ENCODE peak calls at places on chromosomes 12 and 14, in nine cellular contexts. V is adrenal gland, W is endothelial cell of umbilical vein, C is transverse colon, P is Peyer's patch, K is body of pancreas, F is IMR-90, X is heart left ventricle, R is ovary. U is an unnamed sample. For H3K4me1 and H3K9me3, the result is how much of the 10 kb centered on the place peaks cover.

GRCh38 chr14:34993444-34993843 is 10.7 kb downstream of the SRP54 start:
- DNase-seq in R (no peak), X (no peak), K (no peak), C (no peak), W (peak), F (no peak), P (no peak), V (no peak), U (no peak)

GRCh38 chr12:108733132-108733531 is 1.8 kb upstream of the CORO1C start:
- DNase-seq in R (no peak), W (no peak), C (no peak), F (no peak), P (no peak), K (no peak), X (no peak), V (no peak), U (no peak)

GRCh38 chr14:96881713-96882112 is 84.5 kb downstream of the VRK1 start:
- DNase-seq in V (no peak), R (no peak), P (no peak), C (no peak), K (no peak), X (no peak), W (no peak), F (no peak), U (no peak)

GRCh38 chr14:85587152-85587697 is 57.3 kb downstream of the FLRT2 start:
- DNase-seq in V (no peak), K (no peak), X (no peak), C (no peak), W (no peak), P (no peak), F (peak), R (no peak), U (no peak)

GRCh38 chr12:52243774-52244614 is 11.0 kb downstream of the KRT7 start:
- DNase-seq in F (peak), R (peak), K (peak), C (peak), W (peak), X (peak), V (peak), P (peak), U (peak)

GRCh38 chr14:83257466-83258439 is 1724.1 kb upstream of the SEL1L start:
- DNase-seq in F (no peak), X (no peak), R (no peak), P (no peak), V (no peak), C (no peak), K (no peak), W (no peak), U (no peak)

GRCh38 chr12:53320352-53321195 is 836 bp downstream of the AAAS start:
- DNase-seq in F (no peak), P (no peak), X (no peak), V (peak), W (no peak), K (no peak), R (no peak), C (no peak), U (no peak)

GRCh38 chr14:19947413-19948090 is 16.8 kb downstream of the OR4K1 start:
- DNase-seq in K (no peak), X (no peak), F (no peak), W (no peak), V (no peak), R (no peak), C (no peak), P (no peak), U (no peak)

GRCh38 chr14:68140111-68140741 is 320.6 kb downstream of the RAD51B start:
- DNase-seq in V (peak), P (no peak), F (peak), C (peak), W (peak), K (peak), X (peak), R (peak), U (no peak)

GRCh38 chr12:49557187-49557916 is 10.6 kb downstream of the MCRS1 start:
- DNase-seq in C (no peak), X (no peak), P (peak), R (no peak), K (no peak), V (no peak), F (no peak), W (no peak), U (no peak)

GRCh38 chr12:128268348-128268725 is 1.4 kb downstream of the TMEM132C start:
- DNase-seq in X (no peak), C (no peak), W (no peak), R (no peak), P (no peak), F (no peak), V (no peak), K (no peak), U (no peak)

GRCh38 chr12:124443929-124444712 is 123.3 kb downstream of the NCOR2 start:
- DNase-seq in F (peak), K (no peak), R (no peak), W (no peak), P (no peak), V (no peak), C (no peak), X (peak), U (no peak)

GRCh38 chr12:109777544-109777943 is 55.7 kb downstream of the TRPV4 start:
- DNase-seq in P (peak), R (no peak), X (no peak), K (no peak), W (peak), F (peak), C (peak), V (no peak), U (no peak)

GRCh38 chr12:114759635-114760034 is 75.7 kb upstream of the TBX3 start:
- DNase-seq in K (no peak), C (no peak), F (no peak), X (no peak), P (no peak), V (no peak), R (no peak), W (no peak), U (no peak)

GRCh38 chr14:90489916-90490726 is 93.3 kb downstream of the CALM1 start:
- DNase-seq in W (no peak), R (no peak), P (no peak), C (no peak), K (no peak), V (no peak), F (peak), X (no peak), U (no peak)

GRCh38 chr14:77339407-77339806 is 18.6 kb downstream of the GSTZ1 start:
- DNase-seq in X (no peak), R (no peak), P (no peak), W (no peak), C (no peak), V (no peak), K (no peak), F (peak), U (no peak)

GRCh38 chr14:69270097-69270496 is 10.1 kb downstream of the GALNT16 start:
- DNase-seq in X (no peak), R (no peak), K (no peak), F (no peak), V (no peak), P (no peak), W (no peak), C (no peak), U (no peak)

GRCh38 chr12:107014050-107014449 is 27.1 kb upstream of the MTERF2 start:
- DNase-seq in X (no peak), C (peak), R (no peak), F (no peak), P (no peak), W (no peak), V (no peak), K (peak), U (no peak)

GRCh38 chr14:22658951-22659350 is 14.8 kb upstream of the OR6J1 start:
- DNase-seq in P (no peak), W (peak), K (no peak), R (no peak), C (no peak), F (no peak), V (no peak), X (no peak), U (no peak)

GRCh38 chr12:120259418-120260202 is 5.9 kb downstream of the PXN start:
- DNase-seq in W (no peak), V (peak), R (no peak), C (no peak), P (no peak), K (no peak), X (peak), F (peak), U (peak)

GRCh38 chr14:54117401-54117800 is 160.8 kb upstream of the BMP4 start:
- DNase-seq in W (peak), C (no peak), F (no peak), X (no peak), R (no peak), P (no peak), V (no peak), K (no peak), U (no peak)

GRCh38 chr12:48795550-48796455 is 6.9 kb upstream of the ADCY6 start:
- DNase-seq in F (peak), C (peak), W (peak), R (peak), V (peak), P (peak), X (peak), K (peak), U (peak)

GRCh38 chr12:46187023-46187422 is 81.8 kb downstream of the SLC38A1 start:
- DNase-seq in V (peak), K (peak), C (no peak), P (no peak), F (peak), X (peak), W (no peak), R (no peak), U (peak)

GRCh38 chr12:56634837-56635538 is 4.9 kb upstream of the BAZ2A start:
- DNase-seq in K (peak), C (peak), R (peak), V (peak), P (peak), X (peak), W (peak), F (peak), U (peak)
- H3K4me1 ChIP-seq in K (half or more), C (under half), R (under half), V (half or more), P (under half), X (under half), W (under half), F (under half), U (half or more)

GRCh38 chr14:72607386-72608125 is 286.3 kb downstream of the DPF3 start:
- DNase-seq in C (no peak), V (no peak), W (no peak), F (peak), X (no peak), K (no peak), R (no peak), P (no peak), U (no peak)
- TF ChIP-seq POLR2A in C (no peak), V (no peak), W (no peak), F (no peak), X (no peak), K (no peak), R (no peak), P (no peak), U (no peak)

GRCh38 chr12:70648831-70649230 is 11.6 kb upstream of the PTPRB start:
- DNase-seq in P (no peak), W (peak), X (no peak), C (no peak), F (peak), K (no peak), R (no peak), V (no peak), U (no peak)
- H3K9me3 ChIP-seq in P (under half), W (under half), X (under half), C (under half), F (under half), K (under half), R (under half), V (under half), U (under half)

GRCh38 chr12:3697311-3697870 is 55.5 kb downstream of the CRACR2A start:
- DNase-seq in R (no peak), V (no peak), K (no peak), C (no peak), X (no peak), F (peak), W (no peak), P (no peak), U (peak)
- H3K4me1 ChIP-seq in R (under half), V (under half), K (under half), C (under half), X (under half), F (under half), W (under half), P (under half), U (under half)

GRCh38 chr14:99363051-99363450 is 91.1 kb upstream of the BCL11B start:
- DNase-seq in P (no peak), C (no peak), R (no peak), X (no peak), W (no peak), V (no peak), K (no peak), F (no peak), U (no peak)

GRCh38 chr14:99363616-99364290 is 91.8 kb upstream of the BCL11B start:
- DNase-seq in V (no peak), C (no peak), P (no peak), W (no peak), F (no peak), X (no peak), R (no peak), K (no peak), U (no peak)

GRCh38 chr14:99359906-99360305 is 87.9 kb upstream of the BCL11B start:
- DNase-seq in F (no peak), K (no peak), X (no peak), R (no peak), V (no peak), C (no peak), P (no peak), W (no peak), U (no peak)

GRCh38 chr14:99361596-99362220 is 89.7 kb upstream of the BCL11B start:
- DNase-seq in V (no peak), X (no peak), K (no peak), C (no peak), W (no peak), R (no peak), F (no peak), P (no peak), U (no peak)

DNA sequence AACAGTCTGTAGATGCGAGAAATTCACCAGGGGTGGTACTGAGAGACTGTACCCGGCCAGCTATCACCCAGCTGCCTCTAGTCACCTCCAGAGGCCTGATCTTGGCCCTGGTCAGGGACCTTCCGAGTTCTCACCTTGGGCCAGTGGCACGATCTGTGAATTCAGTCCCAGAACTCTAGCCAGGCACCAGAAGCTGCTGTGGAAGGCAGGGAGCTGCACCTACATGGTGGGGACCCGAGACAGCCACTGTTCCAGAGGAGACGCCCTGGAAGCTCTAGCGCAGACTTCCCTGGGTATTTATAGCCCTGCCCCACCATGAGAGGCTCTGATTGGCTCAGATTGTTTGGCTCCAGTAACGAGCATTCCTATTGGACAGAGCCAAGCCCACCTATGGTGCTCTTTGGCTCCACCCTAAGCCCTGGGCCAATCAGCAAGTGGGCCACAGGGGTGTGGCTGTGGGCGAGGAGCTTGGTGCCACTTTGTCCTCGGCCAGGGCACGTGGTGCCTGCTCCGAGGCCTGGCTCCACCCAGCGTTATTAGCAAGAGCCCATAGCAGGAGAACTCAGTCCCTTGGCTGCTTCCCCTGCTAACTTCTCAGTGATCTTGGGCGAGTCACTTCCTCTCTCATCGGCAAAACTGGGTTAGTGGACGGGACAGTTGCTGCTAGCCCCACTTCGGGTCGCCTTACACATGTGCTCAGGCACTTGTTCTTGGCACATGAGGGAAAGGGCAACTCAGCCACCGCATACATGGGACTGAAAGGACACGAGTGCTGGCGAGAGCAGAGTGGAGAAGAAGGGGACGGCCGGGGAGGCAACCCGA is 89.0 kb upstream of the BCL11B start:
- DNase-seq in P (no peak), X (no peak), W (no peak), R (no peak), K (no peak), C (no peak), F (no peak), V (no peak), U (no peak)
- TF ChIP-seq POLR2A in P (no peak), X (no peak), W (no peak), R (no peak), K (no peak), C (no peak), F (no peak), V (no peak), U (no peak)

DNA sequence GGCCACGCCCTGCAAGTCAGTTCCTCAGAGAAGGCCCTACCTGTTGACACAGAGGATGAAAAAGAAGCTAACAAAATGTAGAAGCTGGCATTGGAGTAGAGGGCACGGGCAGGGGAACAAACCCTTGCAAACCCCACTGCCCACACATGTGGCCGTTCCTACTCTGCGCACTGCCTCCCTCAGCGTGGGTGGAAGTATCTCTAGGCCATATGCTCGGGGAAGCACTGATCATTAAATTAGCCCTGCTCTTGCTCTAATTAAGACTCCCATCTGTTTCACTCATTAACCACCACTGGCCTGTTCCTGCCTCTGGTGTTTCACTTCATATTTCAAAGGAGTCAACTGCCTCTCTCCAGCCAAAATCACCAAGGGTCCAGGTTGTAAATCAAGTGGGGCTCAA is 201.2 kb upstream of the SFSWAP start:
- DNase-seq in X (no peak), R (no peak), C (no peak), F (no peak), V (no peak), P (no peak), W (no peak), K (no peak), U (no peak)
- H3K9me3 ChIP-seq in X (under half), R (under half), C (under half), F (half or more), V (under half), P (under half), W (under half), K (under half), U (under half)

GRCh38 chr14:100237735-100238418 is 1.1 kb upstream of the YY1 start:
- DNase-seq in F (peak), K (peak), V (peak), C (peak), R (no peak), W (peak), P (no peak), X (peak), U (peak)
- H3K4me1 ChIP-seq in F (under half), K (under half), V (under half), C (under half), R (under half), W (under half), P (under half), X (under half), U (under half)

GRCh38 chr14:65019944-65020566 is 33.4 kb downstream of the FNTB start:
- DNase-seq in X (no peak), P (no peak), W (peak), C (peak), V (peak), K (peak), F (peak), R (no peak), U (peak)
- TF ChIP-seq POLR2A in X (no peak), P (no peak), W (no peak), C (no peak), V (no peak), K (no peak), F (no peak), R (no peak), U (no peak)